ENCODE peak calls at places on chromosome 17, in seven cellular contexts. R is kidney epithelial cell, V is uterus, H is fibroblast of the aortic adventitia, N is suprapubic skin, Y is WERI-Rb-1, X is left lung. J is an unnamed sample.

GRCh38 chr17:27906238-27906603 is 13.1 kb upstream of the LYRM9 start:
- DNase-seq in N (no peak), R (no peak), Y (no peak), H (no peak), V (no peak), X (no peak), J (no peak)

GRCh38 chr17:59254742-59255141 is 34.4 kb downstream of the GDPD1 start:
- DNase-seq in X (no peak), Y (no peak), H (no peak), V (no peak), R (no peak), N (no peak), J (no peak)

GRCh38 chr17:34706029-34706428 is 126.6 kb downstream of the TMEM132E start:
- DNase-seq in R (no peak), N (no peak), Y (no peak), H (peak; percentile 14), V (no peak), X (no peak), J (no peak)

GRCh38 chr17:68759343-68760140 is 158.4 kb upstream of the FAM20A start:
- DNase-seq in N (peak; percentile 88), X (peak; percentile 90), H (peak; percentile 97), Y (peak; percentile 89), V (peak; percentile 94), R (peak; percentile 71), J (peak; percentile 89)

GRCh38 chr17:9350083-9350482 is 225.5 kb downstream of the STX8 start:
- DNase-seq in X (no peak), H (peak; percentile 94), N (no peak), R (peak; percentile 52), V (no peak), Y (no peak), J (peak; percentile 75)

GRCh38 chr17:45282683-45283644 is 21.1 kb upstream of the SPATA32 start:
- DNase-seq in V (no peak), R (no peak), N (peak; percentile 49), X (peak; percentile 82), H (no peak), Y (peak; percentile 57), J (no peak)

GRCh38 chr17:15298176-15298575 is 33.0 kb upstream of the PMP22 start:
- DNase-seq in N (no peak), X (no peak), V (no peak), Y (no peak), H (peak; percentile 34), R (no peak), J (no peak)

GRCh38 chr17:78717431-78717980 is 64.6 kb downstream of the CYTH1 start:
- DNase-seq in H (peak; percentile 67), Y (peak; percentile 49), V (peak; percentile 31), R (no peak), N (no peak), X (no peak), J (no peak)

GRCh38 chr17:10118788-10119130 is 79.6 kb downstream of the GAS7 start:
- DNase-seq in H (no peak), V (no peak), R (no peak), X (no peak), N (peak; percentile 46), Y (peak; percentile 81), J (no peak)

GRCh38 chr17:32497431-32498205 is 10.8 kb downstream of the CDK5R1 start:
- DNase-seq in N (no peak), X (peak; percentile 13), R (no peak), H (no peak), Y (peak; percentile 68), V (no peak), J (no peak)

GRCh38 chr17:152860-153420 is 15.6 kb downstream of the SCGB1C2 start:
- DNase-seq in X (peak; percentile 15), Y (peak; percentile 54), H (no peak), V (no peak), N (peak; percentile 33), R (no peak), J (no peak)

GRCh38 chr17:34571428-34572130 is 7.8 kb upstream of the TMEM132E start:
- DNase-seq in Y (peak; percentile 49), R (no peak), X (no peak), V (no peak), N (no peak), H (no peak), J (no peak)

GRCh38 chr17:66675991-66676371 is 158.9 kb upstream of the CACNG5 start:
- DNase-seq in X (peak; percentile 64), Y (no peak), H (no peak), N (no peak), V (peak; percentile 27), R (no peak), J (no peak)

GRCh38 chr17:78557598-78558039 is 19.6 kb downstream of the DNAH17 start:
- DNase-seq in N (no peak), X (no peak), R (peak; percentile 34), Y (no peak), H (peak; percentile 48), V (no peak), J (no peak)

GRCh38 chr17:696412-696811 is 18.2 kb downstream of the VPS53 start:
- DNase-seq in H (no peak), Y (no peak), N (no peak), V (no peak), R (no peak), X (no peak), J (no peak)

GRCh38 chr17:44539664-44540063 is 17.6 kb upstream of the FZD2 start:
- DNase-seq in X (no peak), V (no peak), Y (no peak), R (no peak), H (no peak), N (no peak), J (no peak)

GRCh38 chr17:13601776-13602551 is at the start of gene HS3ST3A1:
- DNase-seq in V (peak; percentile 37), H (peak; percentile 81), R (peak; percentile 63), N (no peak), X (peak; percentile 59), Y (peak; percentile 71), J (peak; percentile 67)

GRCh38 chr17:39663688-39664580 is 1.2 kb upstream of the TCAP start:
- DNase-seq in V (no peak), H (no peak), N (no peak), X (no peak), R (no peak), Y (peak; percentile 87), J (no peak)
- H3K4me3 ChIP-seq in V (no peak overlapping the region), H (no peak overlapping the region), N (no peak overlapping the region), X (no peak overlapping the region), R (no peak overlapping the region), Y (no peak overlapping the region), J (no peak overlapping the region)

DNA sequence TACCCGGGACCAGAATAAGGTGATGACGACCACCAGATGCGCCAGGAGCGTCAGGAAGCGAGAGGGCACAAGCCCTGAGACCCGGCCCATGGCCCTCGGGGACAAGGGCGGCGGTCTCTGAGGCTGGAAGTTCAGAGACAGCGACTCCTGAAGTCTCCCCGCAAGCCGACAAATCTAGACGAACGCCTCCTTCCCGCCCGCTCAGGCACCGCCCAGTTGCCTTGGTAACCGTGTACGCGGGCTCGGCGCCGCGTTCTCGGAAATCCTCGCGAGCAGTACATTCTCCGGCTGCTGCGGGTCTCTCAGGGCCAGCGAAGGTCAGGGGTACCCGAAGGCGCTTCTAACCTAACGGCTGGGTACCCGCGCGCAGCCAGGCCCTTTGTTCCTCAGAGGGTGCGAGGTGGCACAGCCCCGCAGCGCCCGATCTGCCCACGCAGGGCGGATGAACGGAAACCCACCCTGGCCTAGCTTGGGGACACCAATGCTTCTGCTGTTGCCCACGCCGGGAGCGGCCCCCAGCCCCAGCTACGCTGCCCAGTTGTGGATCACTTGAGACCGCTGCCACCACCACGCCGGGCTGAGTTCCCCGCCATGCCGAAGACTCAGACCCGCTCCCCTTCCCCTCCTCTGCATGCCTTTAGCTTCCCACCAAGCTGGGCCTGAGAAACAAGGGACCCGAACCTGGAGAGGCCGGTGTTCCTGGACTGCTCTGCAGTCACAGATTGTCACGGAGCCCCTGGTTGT is at the start of gene TMEM107:
- DNase-seq in R (no peak), V (peak; percentile 84), H (peak; percentile 76), Y (peak; percentile 91), X (peak; percentile 91), N (peak; percentile 94), J (no peak)
- TF ChIP-seq CTCF in R (no peak), V (no peak), H (peak; percentile 5), Y (peak; percentile 16), X (no peak), N (peak; percentile 10), J (no peak)

GRCh38 chr17:48604770-48605329 is at the start of gene HOXB6:
- DNase-seq in N (no peak), X (no peak), V (no peak), H (no peak), Y (no peak), R (peak; percentile 55), J (no peak)

GRCh38 chr17:48601528-48602430 is 3.0 kb downstream of the HOXB6 start:
- DNase-seq in X (no peak), Y (no peak), N (no peak), R (no peak), H (no peak), V (no peak), J (no peak)

GRCh38 chr17:48605991-48606891 is 1.5 kb upstream of the HOXB6 start:
- DNase-seq in V (no peak), Y (no peak), N (no peak), R (no peak), X (no peak), H (no peak), J (no peak)

GRCh38 chr17:48605409-48605864 is 651 bp upstream of the HOXB6 start:
- DNase-seq in Y (no peak), N (no peak), X (no peak), H (no peak), R (no peak), V (no peak), J (no peak)

DNA sequence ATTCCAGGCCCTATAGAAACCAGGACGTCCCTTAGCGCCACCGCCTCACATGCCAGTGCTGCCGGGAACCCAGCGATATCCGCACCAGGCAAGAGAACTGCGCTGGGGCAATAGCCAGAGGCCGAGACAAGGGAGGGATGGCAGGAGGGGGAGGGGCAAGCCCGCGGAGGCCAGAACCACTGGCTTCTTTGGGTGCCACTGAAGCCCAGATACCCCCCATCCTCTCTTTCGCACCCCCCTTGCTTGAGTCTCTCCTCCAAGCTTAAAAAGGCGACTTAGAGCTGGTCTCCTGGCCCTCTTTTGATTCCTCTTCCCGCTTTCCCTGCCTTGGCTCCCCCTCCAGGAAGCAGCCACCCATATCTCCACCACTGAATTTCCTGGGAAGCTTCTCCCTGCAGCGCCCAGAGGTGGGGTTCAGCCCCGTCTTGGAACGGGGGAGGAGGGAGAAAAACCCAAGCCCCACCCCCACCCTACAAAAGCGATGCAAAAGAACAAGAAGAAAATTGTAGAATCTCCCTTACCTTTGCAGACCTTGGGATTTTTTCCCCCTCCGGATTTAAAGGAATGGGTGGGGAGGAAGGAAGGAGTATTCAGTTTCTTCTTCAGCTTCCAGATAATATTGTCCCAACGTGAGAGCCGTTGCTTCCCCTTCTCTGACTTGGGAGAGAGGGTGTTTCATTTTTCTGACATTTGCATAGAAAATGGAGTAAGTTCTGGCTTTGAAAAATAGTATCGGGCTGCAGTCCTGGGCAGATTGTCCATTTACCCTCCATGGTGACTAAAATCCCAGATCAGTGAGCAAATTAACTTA is 622 bp downstream of the HOXB6 start:
- DNase-seq in H (no peak), Y (no peak), X (no peak), V (no peak), R (no peak), N (no peak), J (no peak)
- H3K4me3 ChIP-seq in H (peak overlapping the region; percentile 58), Y (peak overlapping the region; percentile 16), X (peak overlapping the region; percentile 17), V (peak overlapping the region; percentile 21), R (peak overlapping the region; percentile 92), N (peak overlapping the region; percentile 54), J (no peak overlapping the region)

DNA sequence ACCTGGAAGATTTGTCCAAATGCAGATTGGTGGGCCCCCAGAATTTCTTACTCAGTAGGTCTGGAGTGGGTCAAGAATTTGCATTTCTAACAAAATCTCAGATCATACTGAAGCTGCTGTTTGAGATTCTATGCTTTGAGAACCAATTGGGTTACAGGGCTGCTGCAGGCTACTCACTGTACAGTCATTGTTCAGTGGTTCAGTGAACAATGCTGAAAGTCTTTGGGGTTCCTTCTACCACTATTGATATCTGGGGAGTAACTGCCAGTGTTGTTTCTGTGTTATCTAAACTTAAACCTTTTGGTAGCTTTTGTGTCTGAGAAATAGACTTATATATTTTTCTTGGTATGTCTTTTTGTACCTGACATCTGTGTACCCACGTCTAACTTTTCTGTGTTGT is 187.5 kb downstream of the TANC2 start:
- DNase-seq in R (no peak), H (no peak), Y (no peak), V (no peak), X (no peak), N (no peak), J (no peak)
- TF ChIP-seq CTCF in R (no peak), H (no peak), Y (no peak), V (no peak), X (no peak), N (no peak), J (no peak)